ENCODE peak calls at places on chromosomes 7 and 10, in four cellular contexts. P is ELR; V is effector CD8-positive, alpha-beta T cell; B is naive thymus-derived CD8-positive, alpha-beta T cell. O is an unnamed sample.

GRCh38 chr7:28024786-28025334 is 155.7 kb downstream of the JAZF1 start:
- DNase-seq in P (no peak), V (no peak), B (no peak), O (no peak)

GRCh38 chr7:155282671-155283070 is 15.0 kb upstream of the INSIG1 start:
- DNase-seq in P (no peak), V (no peak), B (no peak), O (no peak)

GRCh38 chr10:69730251-69731156 is 71.2 kb upstream of the COL13A1 start:
- DNase-seq in P (no peak), V (no peak), B (no peak), O (no peak)

GRCh38 chr10:62231371-62231770 is 37.3 kb downstream of the RTKN2 start:
- DNase-seq in P (peak; percentile 86), V (no peak), B (no peak), O (no peak)

GRCh38 chr7:24669971-24670591 is 87.2 kb downstream of the GSDME start:
- DNase-seq in P (no peak), V (no peak), B (no peak), O (no peak)

GRCh38 chr7:75953918-75954317 is 39.0 kb downstream of the POR start:
- DNase-seq in P (no peak), V (no peak), B (no peak), O (no peak)

GRCh38 chr10:50322075-50322474 is 70.8 kb upstream of the ASAH2 start:
- DNase-seq in P (peak; percentile 46), V (no peak), B (no peak), O (no peak)

GRCh38 chr7:30159698-30160143 is 24.9 kb downstream of the MTURN start:
- DNase-seq in P (peak; percentile 56), V (no peak), B (no peak), O (no peak)

GRCh38 chr7:30869794-30870491 is 41.7 kb upstream of the AQP1 start:
- DNase-seq in P (peak; percentile 10), V (no peak), B (no peak), O (no peak)

GRCh38 chr10:131889755-131890154 is 11.1 kb upstream of the PPP2R2D start:
- DNase-seq in P (no peak), V (no peak), B (no peak), O (no peak)

GRCh38 chr10:77163670-77164348 is 473.8 kb downstream of the KCNMA1 start:
- DNase-seq in P (peak; percentile 100), V (no peak), B (no peak), O (no peak)

GRCh38 chr10:119197921-119198320 is 9.4 kb upstream of the GRK5 start:
- DNase-seq in P (peak; percentile 87), V (no peak), B (no peak), O (no peak)

GRCh38 chr10:97059006-97059871 is 126.5 kb downstream of the SLIT1 start:
- DNase-seq in P (no peak), V (no peak), B (no peak), O (no peak)

GRCh38 chr7:80781561-80781979 is 137.3 kb downstream of the SEMA3C start:
- DNase-seq in P (peak; percentile 80), V (no peak), B (no peak), O (no peak)

GRCh38 chr10:95860486-95861040 is 47.2 kb upstream of the CC2D2B start:
- DNase-seq in P (peak; percentile 17), V (no peak), B (no peak), O (no peak)

GRCh38 chr10:88555190-88555894 is 27.8 kb downstream of the RNLS start:
- DNase-seq in P (no peak), V (no peak), B (no peak), O (no peak)

GRCh38 chr7:147406521-147407115 is 1183.9 kb upstream of the C7orf33 start:
- DNase-seq in P (peak; percentile 58), V (no peak), B (no peak), O (no peak)

GRCh38 chr7:153381275-153382119 is 621.9 kb downstream of the ACTR3B start:
- DNase-seq in P (no peak), V (no peak), B (no peak), O (no peak)

GRCh38 chr7:2785071-2785500 is 59.0 kb downstream of the GNA12 start:
- DNase-seq in P (peak; percentile 66), V (no peak), B (no peak), O (no peak)

GRCh38 chr7:99407849-99408346 is 499 bp downstream of the PDAP1 start:
- DNase-seq in P (peak; percentile 87), V (peak; percentile 27), B (no peak), O (peak; percentile 31)

GRCh38 chr10:34078798-34079470 is 736.2 kb downstream of the PARD3 start:
- DNase-seq in P (no peak), V (no peak), B (no peak), O (no peak)

GRCh38 chr7:24905996-24906770 is 73.8 kb downstream of the OSBPL3 start:
- DNase-seq in P (peak; percentile 78), V (no peak), B (no peak), O (no peak)

GRCh38 chr7:151028131-151028947 is at the start of gene ABCB8:
- DNase-seq in P (peak; percentile 98), V (peak; percentile 98), B (peak; percentile 100), O (peak; percentile 100)

GRCh38 chr7:137992738-137993394 is 9.0 kb downstream of the CREB3L2 start:
- DNase-seq in P (peak; percentile 93), V (no peak), B (no peak), O (no peak)

GRCh38 chr7:158494162-158494586 is 93.4 kb downstream of the PTPRN2 start:
- DNase-seq in P (no peak), V (no peak), B (no peak), O (no peak)